ENCODE peak calls at places on chromosomes 6 and 20, in four cellular contexts. One of them, this sample, is unnamed.

GRCh38 chr20:20412750-20413149 is 44.8 kb downstream of the INSM1 start:
- DNase-seq in adrenal gland: no peak
- DNase-seq in brain microvascular endothelial cell: no peak
- DNase-seq in mesothelial cell of epicardium: no peak
- DNase-seq in this sample: no peak

GRCh38 chr6:170231496-170232185 is 59.2 kb downstream of the DLL1 start:
- DNase-seq in adrenal gland: no peak
- DNase-seq in brain microvascular endothelial cell: no peak
- DNase-seq in mesothelial cell of epicardium: no peak
- DNase-seq in this sample: no peak

GRCh38 chr6:67615796-67616195 is 1019.3 kb upstream of the ADGRB3 start:
- DNase-seq in adrenal gland: no peak
- DNase-seq in brain microvascular endothelial cell: peak; percentile 37
- DNase-seq in mesothelial cell of epicardium: no peak
- DNase-seq in this sample: no peak

GRCh38 chr6:89281779-89282246 is 33.3 kb downstream of the GABRR2 start:
- DNase-seq in adrenal gland: no peak
- DNase-seq in brain microvascular endothelial cell: peak; percentile 29
- DNase-seq in mesothelial cell of epicardium: no peak
- DNase-seq in this sample: no peak

GRCh38 chr6:13496508-13497180 is 9.2 kb upstream of the GFOD1 start:
- DNase-seq in adrenal gland: no peak
- DNase-seq in brain microvascular endothelial cell: no peak
- DNase-seq in mesothelial cell of epicardium: no peak
- DNase-seq in this sample: no peak

GRCh38 chr20:46378390-46379009 is 27.9 kb downstream of the ELMO2 start:
- DNase-seq in adrenal gland: no peak
- DNase-seq in brain microvascular endothelial cell: no peak
- DNase-seq in mesothelial cell of epicardium: no peak
- DNase-seq in this sample: no peak

GRCh38 chr6:31871068-31871659 is 7.6 kb downstream of the SLC44A4 start:
- DNase-seq in adrenal gland: peak; percentile 51
- DNase-seq in brain microvascular endothelial cell: no peak
- DNase-seq in mesothelial cell of epicardium: no peak
- DNase-seq in this sample: no peak

GRCh38 chr20:45114465-45115385 is at the start of gene WFDC5:
- DNase-seq in adrenal gland: no peak
- DNase-seq in brain microvascular endothelial cell: no peak
- DNase-seq in mesothelial cell of epicardium: no peak
- DNase-seq in this sample: no peak

GRCh38 chr6:32151885-32152311 is at the start of gene PRRT1:
- DNase-seq in adrenal gland: no peak
- DNase-seq in brain microvascular endothelial cell: no peak
- DNase-seq in mesothelial cell of epicardium: no peak
- DNase-seq in this sample: no peak

GRCh38 chr20:47768016-47768953 is 17.0 kb downstream of the SULF2 start:
- DNase-seq in adrenal gland: peak; percentile 56
- DNase-seq in brain microvascular endothelial cell: no peak
- DNase-seq in mesothelial cell of epicardium: no peak
- DNase-seq in this sample: no peak

GRCh38 chr6:70669133-70669532 is 1.4 kb downstream of the SMAP1 start:
- DNase-seq in adrenal gland: no peak
- DNase-seq in brain microvascular endothelial cell: no peak
- DNase-seq in mesothelial cell of epicardium: no peak
- DNase-seq in this sample: no peak

GRCh38 chr6:142318714-142319113 is 16.9 kb downstream of the ADGRG6 start:
- DNase-seq in adrenal gland: no peak
- DNase-seq in brain microvascular endothelial cell: no peak
- DNase-seq in mesothelial cell of epicardium: no peak
- DNase-seq in this sample: no peak

GRCh38 chr6:145787688-145788087 is 26.9 kb downstream of the FBXO30 start:
- DNase-seq in adrenal gland: no peak
- DNase-seq in brain microvascular endothelial cell: no peak
- DNase-seq in mesothelial cell of epicardium: no peak
- DNase-seq in this sample: no peak

GRCh38 chr6:121847806-121848522 is 412.5 kb downstream of the GJA1 start:
- DNase-seq in adrenal gland: no peak
- DNase-seq in brain microvascular endothelial cell: no peak
- DNase-seq in mesothelial cell of epicardium: no peak
- DNase-seq in this sample: no peak

GRCh38 chr6:136525586-136526195 is 24.5 kb downstream of the MAP7 start:
- DNase-seq in adrenal gland: no peak
- DNase-seq in brain microvascular endothelial cell: no peak
- DNase-seq in mesothelial cell of epicardium: no peak
- DNase-seq in this sample: no peak

GRCh38 chr20:36303020-36303595 is 3.0 kb upstream of the DLGAP4 start:
- DNase-seq in adrenal gland: no peak
- DNase-seq in brain microvascular endothelial cell: no peak
- DNase-seq in mesothelial cell of epicardium: no peak
- DNase-seq in this sample: no peak

GRCh38 chr6:110731898-110732297 is 83.4 kb downstream of the CDK19 start:
- DNase-seq in adrenal gland: no peak
- DNase-seq in brain microvascular endothelial cell: no peak
- DNase-seq in mesothelial cell of epicardium: no peak
- DNase-seq in this sample: no peak

GRCh38 chr20:34824861-34825529 is 456 bp downstream of the NCOA6 start:
- DNase-seq in adrenal gland: peak; percentile 49
- DNase-seq in brain microvascular endothelial cell: peak; percentile 5
- DNase-seq in mesothelial cell of epicardium: peak; percentile 53
- DNase-seq in this sample: no peak
- TF ChIP-seq CTCF in adrenal gland: no peak
- TF ChIP-seq CTCF in brain microvascular endothelial cell: no peak
- TF ChIP-seq CTCF in mesothelial cell of epicardium: no peak
- TF ChIP-seq CTCF in this sample: no peak

GRCh38 chr20:39538317-39538716 is 576.2 kb downstream of the DHX35 start:
- DNase-seq in adrenal gland: no peak
- DNase-seq in brain microvascular endothelial cell: no peak
- DNase-seq in mesothelial cell of epicardium: no peak
- DNase-seq in this sample: no peak
- TF ChIP-seq CTCF in adrenal gland: no peak
- TF ChIP-seq CTCF in brain microvascular endothelial cell: no peak
- TF ChIP-seq CTCF in mesothelial cell of epicardium: no peak
- TF ChIP-seq CTCF in this sample: no peak

GRCh38 chr6:151257984-151258445 is 18.2 kb downstream of the AKAP12 start:
- DNase-seq in adrenal gland: no peak
- DNase-seq in brain microvascular endothelial cell: no peak
- DNase-seq in mesothelial cell of epicardium: no peak
- DNase-seq in this sample: no peak

GRCh38 chr6:151252626-151253025 is 12.9 kb downstream of the AKAP12 start:
- DNase-seq in adrenal gland: no peak
- DNase-seq in brain microvascular endothelial cell: no peak
- DNase-seq in mesothelial cell of epicardium: no peak
- DNase-seq in this sample: no peak

GRCh38 chr6:151255811-151256210 is 16.0 kb downstream of the AKAP12 start:
- DNase-seq in adrenal gland: no peak
- DNase-seq in brain microvascular endothelial cell: no peak
- DNase-seq in mesothelial cell of epicardium: no peak
- DNase-seq in this sample: no peak

GRCh38 chr6:151260191-151260590 is 20.4 kb downstream of the AKAP12 start:
- DNase-seq in adrenal gland: no peak
- DNase-seq in brain microvascular endothelial cell: no peak
- DNase-seq in mesothelial cell of epicardium: no peak
- DNase-seq in this sample: no peak

DNA sequence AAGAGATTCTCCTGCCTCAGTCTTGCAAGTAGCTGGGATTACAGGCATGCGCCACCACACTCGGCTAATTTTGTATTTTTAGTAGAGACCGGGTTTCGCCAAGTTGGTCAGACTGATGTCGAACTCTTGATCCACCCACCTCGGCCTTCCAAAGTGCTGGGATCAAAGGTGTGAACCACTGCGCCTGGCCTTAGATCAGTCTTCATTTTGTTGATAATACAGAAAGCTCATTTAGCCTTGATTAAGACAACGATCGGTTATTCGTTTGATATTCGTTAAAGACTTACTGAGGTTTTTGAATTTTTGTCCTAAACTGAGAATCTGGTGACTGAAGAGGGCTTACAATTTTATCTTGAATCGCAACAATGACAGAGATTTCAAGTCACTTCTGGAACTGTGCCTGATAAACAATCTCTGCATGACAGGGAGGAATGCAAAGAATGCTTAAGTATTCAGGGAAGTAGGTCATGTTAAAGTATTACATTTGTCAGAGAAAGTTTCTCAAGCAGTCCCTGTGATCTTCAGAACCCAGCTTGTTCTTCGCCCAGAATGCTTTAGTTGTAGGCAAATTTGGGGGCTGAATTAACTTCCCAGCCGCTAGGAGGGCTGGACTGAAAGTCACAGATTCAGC is 14.8 kb downstream of the AKAP12 start:
- DNase-seq in adrenal gland: no peak
- DNase-seq in brain microvascular endothelial cell: peak; percentile 59
- DNase-seq in mesothelial cell of epicardium: no peak
- DNase-seq in this sample: no peak
- TF ChIP-seq CTCF in adrenal gland: no peak
- TF ChIP-seq CTCF in brain microvascular endothelial cell: peak; percentile 14
- TF ChIP-seq CTCF in mesothelial cell of epicardium: no peak
- TF ChIP-seq CTCF in this sample: no peak

DNA sequence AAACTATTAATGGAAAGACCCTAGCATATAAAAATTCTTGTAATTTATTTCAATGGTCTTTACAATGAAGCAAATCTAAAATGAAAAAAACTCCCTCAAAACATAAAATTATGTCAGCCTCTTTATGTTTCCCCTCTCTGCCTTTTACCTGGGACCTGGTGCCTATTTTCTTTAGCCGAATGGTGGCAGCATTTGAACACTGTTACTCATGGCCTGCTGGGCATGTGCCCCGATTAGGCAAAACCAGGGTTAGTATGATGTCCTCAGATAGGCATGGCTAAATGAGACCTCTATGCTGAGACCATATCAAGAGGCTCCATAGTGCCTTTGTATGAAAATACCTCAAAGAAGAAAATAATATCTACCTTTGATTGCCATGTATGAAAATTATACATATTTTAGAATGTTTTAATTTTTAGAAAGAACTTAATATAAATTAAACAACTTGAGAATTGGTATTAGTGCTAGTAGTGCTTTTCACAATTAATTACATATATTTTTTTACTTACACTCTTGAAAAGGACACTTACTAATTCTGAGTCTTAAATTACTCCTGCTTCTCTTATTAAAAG is 22.5 kb upstream of the C6orf58 start:
- DNase-seq in adrenal gland: peak; percentile 17
- DNase-seq in brain microvascular endothelial cell: peak; percentile 42
- DNase-seq in mesothelial cell of epicardium: no peak
- DNase-seq in this sample: no peak
- TF ChIP-seq CTCF in adrenal gland: no peak
- TF ChIP-seq CTCF in brain microvascular endothelial cell: peak; percentile 72
- TF ChIP-seq CTCF in mesothelial cell of epicardium: no peak
- TF ChIP-seq CTCF in this sample: no peak

GRCh38 chr6:40804905-40805304 is 217.7 kb upstream of the LRFN2 start:
- DNase-seq in adrenal gland: no peak
- DNase-seq in brain microvascular endothelial cell: no peak
- DNase-seq in mesothelial cell of epicardium: no peak
- DNase-seq in this sample: no peak
- TF ChIP-seq CTCF in adrenal gland: no peak
- TF ChIP-seq CTCF in brain microvascular endothelial cell: peak; percentile 57
- TF ChIP-seq CTCF in mesothelial cell of epicardium: no peak
- TF ChIP-seq CTCF in this sample: no peak

GRCh38 chr20:25685276-25686080 is 11.2 kb downstream of the ZNF337 start:
- DNase-seq in adrenal gland: no peak
- DNase-seq in brain microvascular endothelial cell: no peak
- DNase-seq in mesothelial cell of epicardium: no peak
- DNase-seq in this sample: no peak
- TF ChIP-seq CTCF in adrenal gland: no peak
- TF ChIP-seq CTCF in brain microvascular endothelial cell: no peak
- TF ChIP-seq CTCF in mesothelial cell of epicardium: no peak
- TF ChIP-seq CTCF in this sample: no peak

GRCh38 chr6:5305968-5306626 is 44.8 kb downstream of the FARS2 start:
- DNase-seq in adrenal gland: no peak
- DNase-seq in brain microvascular endothelial cell: no peak
- DNase-seq in mesothelial cell of epicardium: no peak
- DNase-seq in this sample: no peak

GRCh38 chr6:5300206-5300764 is 39.0 kb downstream of the FARS2 start:
- DNase-seq in adrenal gland: no peak
- DNase-seq in brain microvascular endothelial cell: no peak
- DNase-seq in mesothelial cell of epicardium: no peak
- DNase-seq in this sample: no peak

GRCh38 chr6:5303711-5304110 is 42.4 kb downstream of the FARS2 start:
- DNase-seq in adrenal gland: no peak
- DNase-seq in brain microvascular endothelial cell: no peak
- DNase-seq in mesothelial cell of epicardium: no peak
- DNase-seq in this sample: no peak

GRCh38 chr6:5302220-5302946 is 41.1 kb downstream of the FARS2 start:
- DNase-seq in adrenal gland: no peak
- DNase-seq in brain microvascular endothelial cell: no peak
- DNase-seq in mesothelial cell of epicardium: no peak
- DNase-seq in this sample: no peak

DNA sequence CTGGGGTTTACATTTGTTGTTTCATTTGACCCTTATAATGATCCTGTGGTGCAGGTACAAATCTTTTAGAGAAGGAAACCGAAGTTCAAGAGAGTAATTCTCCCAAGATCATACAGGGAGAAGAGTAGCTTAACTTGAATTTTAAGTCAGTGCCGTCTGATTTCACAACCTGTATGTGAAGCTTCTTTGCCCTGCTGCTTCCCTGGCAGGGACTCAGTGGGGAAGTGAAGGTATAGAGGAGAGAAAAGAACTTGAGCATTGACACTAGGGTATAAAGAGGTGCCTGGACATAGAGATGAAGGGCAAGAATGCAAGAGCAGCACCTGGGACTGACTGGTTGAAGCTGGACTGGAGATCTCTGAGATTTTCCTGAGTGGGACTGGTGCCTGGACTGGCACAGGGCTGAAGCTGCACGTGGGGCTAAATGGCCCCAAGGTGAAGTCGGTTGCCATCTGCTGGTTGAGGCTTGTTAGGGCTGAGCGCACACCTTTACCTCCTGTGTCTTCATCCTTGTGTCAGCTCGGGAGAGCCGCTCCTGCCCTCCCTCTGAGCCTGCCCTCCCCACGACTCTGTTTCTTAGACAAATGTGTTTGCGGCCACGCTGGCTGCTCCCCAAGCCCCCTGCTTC is 41.8 kb downstream of the FARS2 start:
- DNase-seq in adrenal gland: peak; percentile 43
- DNase-seq in brain microvascular endothelial cell: no peak
- DNase-seq in mesothelial cell of epicardium: no peak
- DNase-seq in this sample: no peak
- TF ChIP-seq CTCF in adrenal gland: peak; percentile 39
- TF ChIP-seq CTCF in brain microvascular endothelial cell: peak; percentile 69
- TF ChIP-seq CTCF in mesothelial cell of epicardium: no peak
- TF ChIP-seq CTCF in this sample: no peak

GRCh38 chr6:11123978-11124377 is 12.5 kb upstream of the ERVFRD-1 start:
- DNase-seq in adrenal gland: no peak
- DNase-seq in brain microvascular endothelial cell: no peak
- DNase-seq in mesothelial cell of epicardium: no peak
- DNase-seq in this sample: no peak
- TF ChIP-seq CTCF in adrenal gland: no peak
- TF ChIP-seq CTCF in brain microvascular endothelial cell: peak; percentile 44
- TF ChIP-seq CTCF in mesothelial cell of epicardium: no peak
- TF ChIP-seq CTCF in this sample: no peak